ENCODE peak calls at places on chromosome 14, in eight cellular contexts. One of them, this sample, is unnamed.

GRCh38 chr14:99330316-99331240 is 58.6 kb upstream of the BCL11B start:
- DNase-seq in psoas muscle: no peak
- DNase-seq in suprapubic skin: peak; percentile 37
- DNase-seq in tibial artery: peak; percentile 35
- DNase-seq in lower lobe of right lung: no peak
- DNase-seq in right lobe of liver: peak; percentile 39
- DNase-seq in A673: no peak
- DNase-seq in dorsolateral prefrontal cortex: no peak
- DNase-seq in this sample: no peak

GRCh38 chr14:34750670-34751069 is 36.3 kb upstream of the CFL2 start:
- DNase-seq in suprapubic skin: no peak
- DNase-seq in tibial artery: no peak
- DNase-seq in right lobe of liver: no peak
- DNase-seq in A673: no peak
- DNase-seq in psoas muscle: no peak
- DNase-seq in dorsolateral prefrontal cortex: no peak
- DNase-seq in lower lobe of right lung: no peak
- DNase-seq in this sample: no peak

GRCh38 chr14:76829650-76830421 is 3.6 kb downstream of the LRRC74A start:
- DNase-seq in A673: no peak
- DNase-seq in psoas muscle: peak; percentile 71
- DNase-seq in lower lobe of right lung: no peak
- DNase-seq in tibial artery: no peak
- DNase-seq in right lobe of liver: no peak
- DNase-seq in dorsolateral prefrontal cortex: peak; percentile 90
- DNase-seq in suprapubic skin: no peak
- DNase-seq in this sample: no peak

GRCh38 chr14:88352299-88353097 is 29.4 kb upstream of the KCNK10 start:
- DNase-seq in suprapubic skin: no peak
- DNase-seq in right lobe of liver: no peak
- DNase-seq in tibial artery: no peak
- DNase-seq in lower lobe of right lung: no peak
- DNase-seq in A673: peak; percentile 34
- DNase-seq in psoas muscle: no peak
- DNase-seq in dorsolateral prefrontal cortex: no peak
- DNase-seq in this sample: no peak

GRCh38 chr14:98665019-98665418 is 607.0 kb downstream of the BCL11B start:
- DNase-seq in lower lobe of right lung: no peak
- DNase-seq in A673: peak; percentile 4
- DNase-seq in psoas muscle: no peak
- DNase-seq in right lobe of liver: no peak
- DNase-seq in tibial artery: no peak
- DNase-seq in dorsolateral prefrontal cortex: no peak
- DNase-seq in suprapubic skin: no peak
- DNase-seq in this sample: no peak

GRCh38 chr14:71966528-71966927 is 34.3 kb downstream of the RGS6 start:
- DNase-seq in right lobe of liver: no peak
- DNase-seq in dorsolateral prefrontal cortex: no peak
- DNase-seq in suprapubic skin: no peak
- DNase-seq in tibial artery: no peak
- DNase-seq in psoas muscle: no peak
- DNase-seq in lower lobe of right lung: no peak
- DNase-seq in A673: no peak
- DNase-seq in this sample: no peak

GRCh38 chr14:75002392-75003249 is at the start of gene EIF2B2:
- DNase-seq in lower lobe of right lung: peak; percentile 98
- DNase-seq in suprapubic skin: peak; percentile 99
- DNase-seq in tibial artery: peak; percentile 99
- DNase-seq in dorsolateral prefrontal cortex: peak; percentile 99
- DNase-seq in right lobe of liver: peak; percentile 98
- DNase-seq in psoas muscle: peak; percentile 99
- DNase-seq in A673: peak; percentile 99
- DNase-seq in this sample: peak; percentile 97

GRCh38 chr14:54627718-54628345 is 60.9 kb downstream of the SAMD4A start:
- DNase-seq in tibial artery: peak; percentile 69
- DNase-seq in lower lobe of right lung: no peak
- DNase-seq in psoas muscle: peak; percentile 70
- DNase-seq in suprapubic skin: peak; percentile 74
- DNase-seq in A673: peak; percentile 84
- DNase-seq in dorsolateral prefrontal cortex: no peak
- DNase-seq in right lobe of liver: no peak
- DNase-seq in this sample: peak; percentile 35

GRCh38 chr14:60981626-60982455 is 796 bp downstream of the SLC38A6 start:
- DNase-seq in right lobe of liver: no peak
- DNase-seq in tibial artery: no peak
- DNase-seq in psoas muscle: no peak
- DNase-seq in dorsolateral prefrontal cortex: no peak
- DNase-seq in A673: peak; percentile 37
- DNase-seq in suprapubic skin: no peak
- DNase-seq in lower lobe of right lung: no peak
- DNase-seq in this sample: no peak

GRCh38 chr14:53954551-53955233 is 1.9 kb downstream of the BMP4 start:
- DNase-seq in A673: no peak
- DNase-seq in dorsolateral prefrontal cortex: peak; percentile 50
- DNase-seq in tibial artery: peak; percentile 71
- DNase-seq in lower lobe of right lung: no peak
- DNase-seq in psoas muscle: peak; percentile 59
- DNase-seq in right lobe of liver: no peak
- DNase-seq in suprapubic skin: peak; percentile 73
- DNase-seq in this sample: peak; percentile 50

GRCh38 chr14:79144891-79145290 is 974.7 kb downstream of the NRXN3 start:
- DNase-seq in right lobe of liver: no peak
- DNase-seq in suprapubic skin: no peak
- DNase-seq in psoas muscle: no peak
- DNase-seq in A673: no peak
- DNase-seq in dorsolateral prefrontal cortex: no peak
- DNase-seq in tibial artery: no peak
- DNase-seq in lower lobe of right lung: no peak
- DNase-seq in this sample: no peak

GRCh38 chr14:50045039-50045711 is 71.2 kb downstream of the VCPKMT start:
- DNase-seq in suprapubic skin: peak; percentile 88
- DNase-seq in lower lobe of right lung: peak; percentile 85
- DNase-seq in dorsolateral prefrontal cortex: no peak
- DNase-seq in psoas muscle: peak; percentile 82
- DNase-seq in A673: no peak
- DNase-seq in right lobe of liver: peak; percentile 95
- DNase-seq in tibial artery: peak; percentile 90
- DNase-seq in this sample: peak; percentile 93

GRCh38 chr14:94394594-94395305 is 6.3 kb upstream of the SERPINA1 start:
- DNase-seq in dorsolateral prefrontal cortex: no peak
- DNase-seq in right lobe of liver: peak; percentile 89
- DNase-seq in tibial artery: peak; percentile 75
- DNase-seq in lower lobe of right lung: peak; percentile 76
- DNase-seq in A673: peak; percentile 17
- DNase-seq in suprapubic skin: no peak
- DNase-seq in psoas muscle: peak; percentile 72
- DNase-seq in this sample: peak; percentile 56

GRCh38 chr14:58238252-58239247 is 6.1 kb upstream of the PSMA3 start:
- DNase-seq in dorsolateral prefrontal cortex: no peak
- DNase-seq in right lobe of liver: no peak
- DNase-seq in lower lobe of right lung: no peak
- DNase-seq in tibial artery: no peak
- DNase-seq in A673: no peak
- DNase-seq in suprapubic skin: no peak
- DNase-seq in psoas muscle: no peak
- DNase-seq in this sample: no peak

GRCh38 chr14:88599761-88600439 is 37.1 kb downstream of the ZC3H14 start:
- DNase-seq in psoas muscle: no peak
- DNase-seq in right lobe of liver: no peak
- DNase-seq in dorsolateral prefrontal cortex: no peak
- DNase-seq in tibial artery: no peak
- DNase-seq in A673: no peak
- DNase-seq in lower lobe of right lung: no peak
- DNase-seq in suprapubic skin: no peak
- DNase-seq in this sample: no peak

GRCh38 chr14:100317897-100318808 is 5.0 kb upstream of the SLC25A47 start:
- DNase-seq in lower lobe of right lung: peak; percentile 84
- DNase-seq in dorsolateral prefrontal cortex: peak; percentile 65
- DNase-seq in psoas muscle: peak; percentile 88
- DNase-seq in right lobe of liver: no peak
- DNase-seq in suprapubic skin: no peak
- DNase-seq in tibial artery: peak; percentile 84
- DNase-seq in A673: peak; percentile 77
- DNase-seq in this sample: peak; percentile 76

GRCh38 chr14:95941897-95942296 is 65.3 kb downstream of the TUNAR start:
- DNase-seq in right lobe of liver: no peak
- DNase-seq in A673: no peak
- DNase-seq in lower lobe of right lung: no peak
- DNase-seq in suprapubic skin: no peak
- DNase-seq in psoas muscle: no peak
- DNase-seq in dorsolateral prefrontal cortex: no peak
- DNase-seq in tibial artery: no peak
- DNase-seq in this sample: no peak

GRCh38 chr14:77804592-77804991 is 4.7 kb downstream of the ADCK1 start:
- DNase-seq in dorsolateral prefrontal cortex: no peak
- DNase-seq in lower lobe of right lung: no peak
- DNase-seq in right lobe of liver: no peak
- DNase-seq in tibial artery: no peak
- DNase-seq in A673: peak; percentile 51
- DNase-seq in psoas muscle: no peak
- DNase-seq in suprapubic skin: no peak
- DNase-seq in this sample: no peak

GRCh38 chr14:22715186-22715812 is 51.2 kb upstream of the OXA1L start:
- DNase-seq in psoas muscle: no peak
- DNase-seq in A673: no peak
- DNase-seq in dorsolateral prefrontal cortex: no peak
- DNase-seq in right lobe of liver: no peak
- DNase-seq in tibial artery: no peak
- DNase-seq in lower lobe of right lung: no peak
- DNase-seq in suprapubic skin: no peak
- DNase-seq in this sample: no peak

GRCh38 chr14:22715890-22716289 is 50.6 kb upstream of the OXA1L start:
- DNase-seq in lower lobe of right lung: no peak
- DNase-seq in psoas muscle: no peak
- DNase-seq in A673: no peak
- DNase-seq in tibial artery: no peak
- DNase-seq in suprapubic skin: no peak
- DNase-seq in dorsolateral prefrontal cortex: no peak
- DNase-seq in right lobe of liver: no peak
- DNase-seq in this sample: no peak

GRCh38 chr14:22713631-22713950 is 52.9 kb upstream of the OXA1L start:
- DNase-seq in right lobe of liver: no peak
- DNase-seq in dorsolateral prefrontal cortex: no peak
- DNase-seq in lower lobe of right lung: no peak
- DNase-seq in tibial artery: no peak
- DNase-seq in suprapubic skin: no peak
- DNase-seq in psoas muscle: no peak
- DNase-seq in A673: no peak
- DNase-seq in this sample: no peak

GRCh38 chr14:22721213-22721612 is 45.3 kb upstream of the OXA1L start:
- DNase-seq in dorsolateral prefrontal cortex: no peak
- DNase-seq in tibial artery: no peak
- DNase-seq in right lobe of liver: no peak
- DNase-seq in psoas muscle: no peak
- DNase-seq in suprapubic skin: no peak
- DNase-seq in A673: no peak
- DNase-seq in lower lobe of right lung: no peak
- DNase-seq in this sample: no peak

GRCh38 chr14:22718091-22718490 is 48.4 kb upstream of the OXA1L start:
- DNase-seq in tibial artery: no peak
- DNase-seq in suprapubic skin: no peak
- DNase-seq in right lobe of liver: no peak
- DNase-seq in dorsolateral prefrontal cortex: no peak
- DNase-seq in psoas muscle: no peak
- DNase-seq in A673: no peak
- DNase-seq in lower lobe of right lung: no peak
- DNase-seq in this sample: no peak
- TF ChIP-seq CTCF in tibial artery: no peak
- TF ChIP-seq CTCF in suprapubic skin: no peak
- TF ChIP-seq CTCF in right lobe of liver: no peak
- TF ChIP-seq CTCF in dorsolateral prefrontal cortex: no peak
- TF ChIP-seq CTCF in psoas muscle: no peak
- TF ChIP-seq CTCF in A673: no peak
- TF ChIP-seq CTCF in lower lobe of right lung: no peak
- TF ChIP-seq CTCF in this sample: no peak

DNA sequence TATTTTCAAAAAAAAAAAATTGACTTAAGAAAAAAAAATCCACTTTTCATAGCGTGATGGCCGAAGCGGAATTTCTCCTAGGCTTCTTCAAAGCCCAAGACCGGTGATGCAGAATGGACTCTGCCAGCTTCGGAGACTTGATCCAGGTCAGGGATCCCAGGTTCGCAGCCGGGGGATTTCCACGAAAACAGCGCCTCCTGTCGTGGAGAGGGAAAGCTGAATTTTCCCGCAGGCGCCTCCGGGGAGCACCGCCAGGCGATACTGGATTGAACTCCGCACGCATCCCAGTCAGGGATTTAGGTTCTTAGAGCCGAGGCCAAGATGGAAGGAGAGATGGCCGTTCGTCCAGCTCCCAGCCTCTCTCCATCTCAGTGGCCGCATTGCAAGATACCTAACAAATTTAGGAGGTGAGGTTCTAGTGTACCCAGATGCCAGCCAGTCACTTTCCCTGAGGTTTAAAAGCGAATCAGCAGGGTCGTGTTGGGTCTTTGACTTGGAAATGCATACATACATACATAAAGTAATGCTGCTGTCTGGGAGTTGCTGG is 2.2 kb downstream of the TTC6 start:
- DNase-seq in A673: no peak
- DNase-seq in suprapubic skin: peak; percentile 61
- DNase-seq in lower lobe of right lung: no peak
- DNase-seq in tibial artery: no peak
- DNase-seq in right lobe of liver: no peak
- DNase-seq in dorsolateral prefrontal cortex: no peak
- DNase-seq in psoas muscle: no peak
- DNase-seq in this sample: no peak
- H3K27me3 ChIP-seq in A673: peaks cover 72% of the 10 kb centered on the region
- H3K27me3 ChIP-seq in suprapubic skin: peaks cover 96% of the 10 kb centered on the region
- H3K27me3 ChIP-seq in lower lobe of right lung: peaks cover 90% of the 10 kb centered on the region
- H3K27me3 ChIP-seq in tibial artery: peaks cover 24% of the 10 kb centered on the region
- H3K27me3 ChIP-seq in right lobe of liver: no peaks in the 10 kb centered on the region
- H3K27me3 ChIP-seq in dorsolateral prefrontal cortex: peaks cover 98% of the 10 kb centered on the region
- H3K27me3 ChIP-seq in psoas muscle: no peaks in the 10 kb centered on the region
- H3K27me3 ChIP-seq in this sample: peaks cover 44% of the 10 kb centered on the region

GRCh38 chr14:105093426-105094192 is 28.4 kb upstream of the GPR132 start:
- DNase-seq in A673: peak; percentile 83
- DNase-seq in tibial artery: peak; percentile 84
- DNase-seq in suprapubic skin: peak; percentile 68
- DNase-seq in right lobe of liver: no peak
- DNase-seq in psoas muscle: no peak
- DNase-seq in lower lobe of right lung: peak; percentile 89
- DNase-seq in dorsolateral prefrontal cortex: peak; percentile 83
- DNase-seq in this sample: peak; percentile 89
- TF ChIP-seq CTCF in A673: peak; percentile 75
- TF ChIP-seq CTCF in tibial artery: no peak
- TF ChIP-seq CTCF in suprapubic skin: no peak
- TF ChIP-seq CTCF in right lobe of liver: peak; percentile 25
- TF ChIP-seq CTCF in psoas muscle: peak; percentile 13
- TF ChIP-seq CTCF in lower lobe of right lung: peak; percentile 55
- TF ChIP-seq CTCF in dorsolateral prefrontal cortex: peak; percentile 33
- TF ChIP-seq CTCF in this sample: peak; percentile 57

DNA sequence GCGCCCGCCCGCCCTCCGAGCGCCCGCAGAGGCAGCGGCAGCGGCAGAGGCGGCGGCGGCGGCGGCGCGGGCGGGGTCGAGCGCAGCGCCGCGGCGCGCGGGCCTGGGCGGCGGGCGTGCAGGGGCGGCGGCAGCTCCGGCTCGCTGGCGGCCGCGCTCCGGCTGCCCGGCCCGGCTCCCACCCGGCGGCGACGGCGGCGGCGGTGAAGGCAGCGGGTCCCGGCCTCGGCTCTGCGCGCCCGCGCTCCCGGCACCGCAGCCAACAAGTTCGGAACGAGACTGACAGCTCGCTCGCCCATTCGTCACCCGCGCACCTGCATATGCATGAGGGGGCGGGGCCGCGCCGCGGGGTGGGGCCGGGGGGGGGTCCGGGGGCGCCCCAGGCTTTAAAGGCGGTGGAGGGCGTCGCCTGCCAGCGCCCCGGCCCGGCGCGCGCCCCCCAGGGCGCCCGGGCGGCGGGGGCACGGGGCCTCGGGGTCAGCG is at the start of gene JAG2:
- DNase-seq in tibial artery: no peak
- DNase-seq in lower lobe of right lung: peak; percentile 78
- DNase-seq in dorsolateral prefrontal cortex: peak; percentile 74
- DNase-seq in suprapubic skin: no peak
- DNase-seq in A673: peak; percentile 73
- DNase-seq in right lobe of liver: no peak
- DNase-seq in psoas muscle: peak; percentile 86
- DNase-seq in this sample: peak; percentile 34
- H3K27me3 ChIP-seq in tibial artery: no peaks in the 10 kb centered on the region
- H3K27me3 ChIP-seq in lower lobe of right lung: peaks cover 32% of the 10 kb centered on the region
- H3K27me3 ChIP-seq in dorsolateral prefrontal cortex: no peaks in the 10 kb centered on the region
- H3K27me3 ChIP-seq in suprapubic skin: peaks cover 54% of the 10 kb centered on the region
- H3K27me3 ChIP-seq in A673: no peaks in the 10 kb centered on the region
- H3K27me3 ChIP-seq in right lobe of liver: no peaks in the 10 kb centered on the region
- H3K27me3 ChIP-seq in psoas muscle: no peaks in the 10 kb centered on the region
- H3K27me3 ChIP-seq in this sample: no peaks in the 10 kb centered on the region

This sample was measured in Peyer's patch.